ENCODE peak calls at places on chromosomes 3 and 15, in eight cellular contexts. I, W, Y, R, T, P, K and B are unnamed samples.

GRCh38 chr15:74174216-74174965 is 881 bp downstream of the ISLR start:
- DNase-seq in Y (no peak), T (no peak), R (no peak), P (no peak), I (no peak), K (peak; percentile 22), W (no peak), B (no peak)

GRCh38 chr3:45024601-45025262 is 1.4 kb upstream of the CLEC3B start:
- DNase-seq in R (no peak), K (no peak), I (no peak), P (no peak), T (no peak), Y (no peak), W (no peak), B (no peak)

GRCh38 chr15:60580068-60580467 is 101.1 kb upstream of the ICE2 start:
- DNase-seq in T (no peak), R (no peak), Y (no peak), P (no peak), I (peak; percentile 43), K (no peak), W (no peak), B (no peak)

GRCh38 chr3:112092439-112093179 is 6.4 kb downstream of the C3orf52 start:
- DNase-seq in K (peak; percentile 41), Y (no peak), P (no peak), T (no peak), R (no peak), I (no peak), W (peak; percentile 18), B (peak; percentile 71)

GRCh38 chr3:43910750-43911149 is 220.0 kb downstream of the ABHD5 start:
- DNase-seq in K (no peak), R (no peak), P (no peak), W (no peak), Y (no peak), T (no peak), I (no peak), B (no peak)

GRCh38 chr3:121649645-121650044 is 11.1 kb downstream of the HCLS1 start:
- DNase-seq in Y (no peak), K (no peak), I (no peak), P (peak; percentile 28), W (peak; percentile 59), R (no peak), T (no peak), B (no peak)

GRCh38 chr3:73484656-73485248 is 140.0 kb downstream of the PDZRN3 start:
- DNase-seq in P (peak; percentile 21), T (no peak), Y (no peak), I (no peak), R (no peak), K (no peak), W (peak; percentile 24), B (no peak)

GRCh38 chr15:66214236-66214635 is 39.3 kb downstream of the MEGF11 start:
- DNase-seq in I (no peak), R (no peak), T (no peak), P (no peak), K (no peak), Y (no peak), W (no peak), B (peak; percentile 12)

GRCh38 chr3:128965280-128965679 is 28.6 kb downstream of the CFAP92 start:
- DNase-seq in T (no peak), K (no peak), I (no peak), R (no peak), W (no peak), P (no peak), Y (no peak), B (no peak)

GRCh38 chr15:90838066-90838465 is 30.3 kb upstream of the FURIN start:
- DNase-seq in R (no peak), W (no peak), I (peak; percentile 81), K (no peak), P (no peak), Y (no peak), T (peak; percentile 81), B (no peak)

GRCh38 chr15:32994810-32995424 is 199.6 kb downstream of the FMN1 start:
- DNase-seq in P (peak; percentile 66), W (peak; percentile 79), I (no peak), Y (peak; percentile 20), K (no peak), T (no peak), R (no peak), B (peak; percentile 16)

GRCh38 chr3:170277833-170278586 is 55.8 kb downstream of the PRKCI start:
- DNase-seq in T (no peak), R (no peak), K (no peak), P (no peak), W (no peak), I (no peak), Y (no peak), B (no peak)

GRCh38 chr3:182364723-182365650 is 428.3 kb upstream of the ATP11B start:
- DNase-seq in K (no peak), I (no peak), P (peak; percentile 99), R (peak; percentile 84), T (no peak), W (no peak), Y (peak; percentile 20), B (peak; percentile 6)

GRCh38 chr3:151426337-151426648 is 34.6 kb downstream of the IGSF10 start:
- DNase-seq in P (no peak), K (no peak), Y (no peak), I (no peak), W (no peak), R (no peak), T (no peak), B (no peak)

GRCh38 chr3:184448321-184449160 is 68.7 kb downstream of the CHRD start:
- DNase-seq in Y (no peak), T (no peak), I (no peak), R (peak; percentile 95), P (peak; percentile 98), W (peak; percentile 84), K (no peak), B (peak; percentile 96)

GRCh38 chr3:105365536-105366301 is 990 bp upstream of the ALCAM start:
- DNase-seq in I (no peak), P (peak; percentile 64), T (no peak), W (peak; percentile 89), Y (peak; percentile 66), K (peak; percentile 43), R (no peak), B (no peak)

GRCh38 chr3:45793482-45794176 is 2.7 kb downstream of the SLC6A20 start:
- DNase-seq in K (no peak), W (no peak), P (peak; percentile 15), T (no peak), R (no peak), Y (no peak), I (no peak), B (no peak)

GRCh38 chr3:141455603-141456327 is 31.1 kb upstream of the RASA2 start:
- DNase-seq in K (peak; percentile 23), I (no peak), W (no peak), T (no peak), Y (no peak), R (no peak), P (no peak), B (no peak)

GRCh38 chr3:155891341-155891740 is 20.9 kb downstream of the GMPS start:
- DNase-seq in R (no peak), P (no peak), T (no peak), I (no peak), W (peak; percentile 47), Y (no peak), K (no peak), B (no peak)

GRCh38 chr3:184380210-184380626 is 364 bp downstream of the CHRD start:
- DNase-seq in K (no peak), W (peak; percentile 16), Y (no peak), I (no peak), R (no peak), T (no peak), P (no peak), B (no peak)

GRCh38 chr3:73669268-73669667 is 44.5 kb upstream of the PDZRN3 start:
- DNase-seq in I (no peak), R (no peak), T (no peak), Y (no peak), P (no peak), K (no peak), W (peak; percentile 43), B (peak; percentile 5)

GRCh38 chr3:156449712-156450574 is 105.0 kb downstream of the SSR3 start:
- DNase-seq in R (no peak), K (no peak), Y (peak; percentile 12), I (no peak), W (peak; percentile 62), P (peak; percentile 61), T (no peak), B (peak; percentile 55)

GRCh38 chr15:56351362-56351761 is 13.9 kb upstream of the TEX9 start:
- DNase-seq in P (no peak), K (no peak), T (no peak), W (no peak), I (no peak), R (no peak), Y (no peak), B (no peak)

GRCh38 chr3:13491206-13491974 is 11.3 kb downstream of the HDAC11 start:
- DNase-seq in I (no peak), W (no peak), T (no peak), R (no peak), K (no peak), P (no peak), Y (no peak), B (no peak)

GRCh38 chr15:40931300-40932142 is 2.4 kb downstream of the DLL4 start:
- DNase-seq in K (no peak), P (no peak), T (no peak), R (no peak), W (no peak), I (no peak), Y (no peak), B (peak; percentile 37)

GRCh38 chr15:49895337-49896223 is 223.5 kb downstream of the ATP8B4 start:
- DNase-seq in I (no peak), W (peak; percentile 48), P (no peak), R (no peak), T (no peak), Y (no peak), K (peak; percentile 31), B (no peak)

GRCh38 chr3:29412117-29412516 is 131.2 kb downstream of the RBMS3 start:
- DNase-seq in P (no peak), R (no peak), I (no peak), T (no peak), W (no peak), K (no peak), Y (no peak), B (no peak)

GRCh38 chr15:40190591-40190990 is 29.7 kb downstream of the BUB1B start:
- DNase-seq in I (no peak), R (peak; percentile 1), W (peak; percentile 89), P (peak; percentile 86), T (no peak), K (no peak), Y (peak; percentile 59), B (peak; percentile 53)

GRCh38 chr15:98154863-98155262 is 194.4 kb downstream of the ARRDC4 start:
- DNase-seq in T (no peak), W (peak; percentile 68), I (no peak), R (peak; percentile 96), K (peak; percentile 23), Y (no peak), P (peak; percentile 96), B (no peak)

GRCh38 chr3:25423780-25424179 is 4.3 kb upstream of the RARB start:
- DNase-seq in T (no peak), P (peak; percentile 38), I (no peak), Y (no peak), R (no peak), K (no peak), W (peak; percentile 76), B (no peak)

GRCh38 chr3:154430014-154430413 is at the start of gene GPR149:
- DNase-seq in I (no peak), Y (no peak), T (no peak), W (no peak), P (peak; percentile 64), R (no peak), K (peak; percentile 50), B (no peak)

GRCh38 chr3:4977889-4978258 is 1.4 kb upstream of the BHLHE40 start:
- DNase-seq in R (no peak), I (peak; percentile 33), P (no peak), W (no peak), Y (no peak), K (no peak), T (peak; percentile 27), B (no peak)

GRCh38 chr3:50274371-50275104 is 4.3 kb upstream of the LSMEM2 start:
- DNase-seq in P (peak; percentile 52), T (peak; percentile 82), K (peak; percentile 88), R (no peak), Y (peak; percentile 36), I (peak; percentile 24), W (peak; percentile 75), B (peak; percentile 36)

GRCh38 chr3:191239439-191240035 is 40.5 kb downstream of the OSTN start:
- DNase-seq in I (no peak), Y (no peak), W (no peak), P (no peak), R (no peak), T (no peak), K (no peak), B (peak; percentile 65)